ENCODE peak calls at places on chromosomes 4 and X, in ten cellular contexts. C, J, R, X, Y, W, G, O, K and B are unnamed samples.

GRCh38 chr4:18480342-18480741 is 458.8 kb upstream of the LCORL start:
- DNase-seq in O (no peak), G (no peak), C (no peak), W (no peak), Y (no peak), K (no peak), J (no peak), X (no peak), R (no peak), B (no peak)

GRCh38 chr4:8765084-8765483 is 106.6 kb downstream of the HMX1 start:
- DNase-seq in O (no peak), J (no peak), G (no peak), Y (no peak), R (no peak), X (no peak), C (peak), K (no peak), W (no peak), B (peak)

GRCh38 chr4:30718021-30718888 is 1.9 kb upstream of the PCDH7 start:
- DNase-seq in J (peak), O (peak), K (peak), W (peak), G (no peak), C (peak), R (no peak), Y (peak), X (no peak), B (no peak)

GRCh38 chrX:106401965-106402559 is 209.7 kb upstream of the RADX start:
- DNase-seq in J (no peak), G (no peak), K (peak), Y (no peak), C (no peak), X (no peak), W (no peak), R (no peak), O (no peak), B (no peak)

GRCh38 chrX:78839711-78840110 is 92.2 kb downstream of the LPAR4 start:
- DNase-seq in K (no peak), G (no peak), O (no peak), C (no peak), J (no peak), W (no peak), R (no peak), X (no peak), Y (no peak), B (no peak)

GRCh38 chr4:124105212-124105611 is 607.3 kb downstream of the ANKRD50 start:
- DNase-seq in K (no peak), J (no peak), X (no peak), R (no peak), Y (no peak), W (no peak), C (no peak), O (no peak), G (no peak), B (no peak)

GRCh38 chr4:130689182-130689581 is 1593.2 kb downstream of the C4orf33 start:
- DNase-seq in O (no peak), R (no peak), W (no peak), K (no peak), G (no peak), C (no peak), X (no peak), J (no peak), Y (no peak), B (no peak)

GRCh38 chrX:24990585-24990984 is 25.2 kb downstream of the ARX start:
- DNase-seq in C (no peak), R (no peak), G (no peak), X (no peak), O (no peak), W (no peak), Y (no peak), K (no peak), J (no peak), B (no peak)

GRCh38 chr4:98673978-98674377 is 15.6 kb upstream of the TSPAN5 start:
- DNase-seq in R (no peak), C (no peak), Y (no peak), W (peak), O (no peak), G (no peak), K (no peak), J (no peak), X (no peak), B (no peak)

GRCh38 chrX:71626576-71626975 is 8.3 kb upstream of the CXCR3 start:
- DNase-seq in Y (no peak), X (no peak), G (no peak), K (no peak), R (no peak), J (no peak), W (no peak), O (no peak), C (no peak), B (no peak)

GRCh38 chrX:113675278-113675677 is 834.6 kb upstream of the AMOT start:
- DNase-seq in G (no peak), X (no peak), Y (no peak), W (peak), J (no peak), K (no peak), C (no peak), O (no peak), R (no peak), B (no peak)

GRCh38 chrX:33808636-33809035 is 323.5 kb downstream of the FAM47A start:
- DNase-seq in O (no peak), J (no peak), G (no peak), X (no peak), R (no peak), K (no peak), Y (no peak), W (no peak), C (no peak), B (no peak)

GRCh38 chrX:11137543-11138139 is 26.5 kb downstream of the HCCS start:
- DNase-seq in O (no peak), X (no peak), K (no peak), Y (no peak), R (no peak), J (no peak), W (peak), C (no peak), G (peak), B (no peak)

GRCh38 chrX:47578692-47579091 is 3.5 kb upstream of the TIMP1 start:
- DNase-seq in J (no peak), X (no peak), O (no peak), G (no peak), K (no peak), W (no peak), Y (no peak), C (no peak), R (no peak), B (no peak)

GRCh38 chr4:2408401-2408958 is 10.0 kb downstream of the ZFYVE28 start:
- DNase-seq in O (no peak), J (no peak), X (no peak), C (no peak), G (no peak), W (no peak), Y (no peak), R (no peak), K (no peak), B (no peak)

GRCh38 chrX:54198262-54198661 is 15.2 kb upstream of the FAM120C start:
- DNase-seq in K (no peak), J (no peak), Y (no peak), C (no peak), X (no peak), G (no peak), R (no peak), O (no peak), W (no peak), B (no peak)

GRCh38 chrX:140360924-140361323 is 143.9 kb downstream of the SOX3 start:
- DNase-seq in K (no peak), W (no peak), C (no peak), O (no peak), X (no peak), G (no peak), Y (no peak), R (no peak), J (no peak), B (no peak)

GRCh38 chr4:90540536-90540935 is 413.3 kb downstream of the CCSER1 start:
- DNase-seq in W (no peak), O (no peak), K (no peak), C (no peak), X (no peak), J (no peak), G (no peak), Y (no peak), R (no peak), B (no peak)

GRCh38 chr4:8540072-8540471 is 40.1 kb upstream of the GPR78 start:
- DNase-seq in K (no peak), G (no peak), C (no peak), J (no peak), X (peak), Y (no peak), W (no peak), O (no peak), R (no peak), B (no peak)

GRCh38 chr4:75683482-75684155 is 10.4 kb upstream of the G3BP2 start:
- DNase-seq in J (no peak), K (no peak), Y (no peak), G (no peak), W (no peak), C (no peak), O (no peak), R (no peak), X (no peak), B (no peak)

GRCh38 chrX:38127961-38128360 is 92.7 kb downstream of the SRPX start:
- DNase-seq in W (no peak), G (no peak), R (no peak), X (no peak), O (no peak), Y (no peak), K (no peak), C (no peak), J (no peak), B (no peak)

GRCh38 chrX:118823263-118824172 is at the start of gene ZCCHC12:
- DNase-seq in J (peak), W (peak), R (no peak), O (peak), Y (peak), C (no peak), G (peak), K (peak), X (no peak), B (no peak)
- H3K4me3 ChIP-seq in J (peak), W (peak), R (no peak), O (peak), Y (peak), C (peak), G (peak), K (no peak), X (no peak), B (peak)

GRCh38 chrX:130082244-130083106 is 27.8 kb downstream of the ELF4 start:
- DNase-seq in J (no peak), O (no peak), R (peak), X (no peak), K (no peak), G (no peak), Y (peak), C (peak), W (peak), B (no peak)

GRCh38 chrX:130081421-130082045 is 28.8 kb downstream of the ELF4 start:
- DNase-seq in R (no peak), G (no peak), C (no peak), J (no peak), Y (peak), W (no peak), X (no peak), O (no peak), K (no peak), B (no peak)

GRCh38 chrX:130084651-130085237 is 25.6 kb downstream of the ELF4 start:
- DNase-seq in C (no peak), K (no peak), Y (peak), X (peak), W (no peak), R (no peak), O (no peak), G (no peak), J (no peak), B (no peak)

GRCh38 chrX:130083656-130084382 is 26.5 kb downstream of the ELF4 start:
- DNase-seq in R (peak), J (no peak), G (no peak), X (no peak), O (no peak), K (no peak), W (no peak), C (no peak), Y (peak), B (no peak)

DNA sequence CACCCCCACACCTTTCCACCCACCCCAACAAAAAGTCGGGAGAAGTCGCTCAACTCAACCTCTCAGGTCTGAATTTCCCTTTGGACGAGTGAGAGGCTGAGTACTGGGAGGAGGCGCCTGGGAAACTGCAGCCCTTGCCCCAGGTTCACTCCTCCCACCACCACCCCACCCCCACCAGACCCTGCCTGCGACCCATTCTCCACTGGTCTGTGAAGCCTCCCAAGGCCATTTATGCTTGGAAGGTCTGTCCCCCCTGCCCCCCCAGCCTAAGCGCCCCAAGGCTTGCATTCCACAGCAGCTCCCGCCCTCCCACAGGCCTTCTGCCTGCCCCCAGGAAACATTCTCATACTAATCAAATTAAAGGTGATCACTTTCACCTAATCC is 27.2 kb downstream of the ELF4 start:
- DNase-seq in Y (peak), O (no peak), C (no peak), J (no peak), R (no peak), K (no peak), W (no peak), X (no peak), G (no peak), B (no peak)
- H3K4me3 ChIP-seq in Y (no peak), O (no peak), C (no peak), J (no peak), R (peak), K (no peak), W (no peak), X (peak), G (no peak), B (no peak)

DNA sequence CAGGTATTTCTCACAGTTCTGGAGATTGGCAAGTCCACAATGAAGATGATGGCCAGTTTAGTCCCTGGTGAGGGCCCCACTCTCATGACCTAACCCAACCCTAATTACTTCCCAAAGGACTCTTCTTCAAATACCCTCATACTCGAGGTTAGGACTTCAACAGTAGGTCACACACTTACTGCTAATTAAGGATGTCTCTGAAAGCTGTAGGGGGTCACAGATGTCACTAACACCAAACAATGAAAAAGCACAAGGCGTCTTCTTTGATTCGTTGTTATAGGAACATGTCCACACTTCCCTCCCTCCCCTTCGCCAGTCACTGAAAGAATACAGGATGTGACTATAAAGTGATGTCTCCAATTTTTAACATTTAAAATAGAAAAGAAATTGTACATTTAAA is 309.7 kb downstream of the PACRGL start:
- DNase-seq in R (no peak), Y (no peak), X (no peak), O (peak), K (no peak), W (no peak), J (no peak), G (no peak), C (no peak), B (no peak)
- H3K4me3 ChIP-seq in R (no peak), Y (no peak), X (no peak), O (no peak), K (no peak), W (no peak), J (no peak), G (no peak), C (no peak), B (no peak)

GRCh38 chrX:77444075-77444474 is 3.1 kb upstream of the FGF16 start:
- DNase-seq in Y (no peak), C (no peak), O (no peak), J (no peak), K (no peak), R (no peak), W (no peak), X (no peak), G (no peak), B (no peak)

GRCh38 chrX:77447339-77448149 is at the start of gene FGF16:
- DNase-seq in Y (no peak), X (no peak), K (peak), C (no peak), O (no peak), R (no peak), J (no peak), G (no peak), W (peak), B (no peak)

GRCh38 chrX:77448170-77448569 is 981 bp downstream of the FGF16 start:
- DNase-seq in K (no peak), W (no peak), O (no peak), Y (no peak), G (no peak), C (no peak), J (no peak), R (no peak), X (no peak), B (no peak)

GRCh38 chrX:77446029-77446585 is 1.1 kb upstream of the FGF16 start:
- DNase-seq in X (no peak), G (no peak), Y (peak), R (no peak), K (peak), C (no peak), W (peak), O (no peak), J (no peak), B (no peak)

DNA sequence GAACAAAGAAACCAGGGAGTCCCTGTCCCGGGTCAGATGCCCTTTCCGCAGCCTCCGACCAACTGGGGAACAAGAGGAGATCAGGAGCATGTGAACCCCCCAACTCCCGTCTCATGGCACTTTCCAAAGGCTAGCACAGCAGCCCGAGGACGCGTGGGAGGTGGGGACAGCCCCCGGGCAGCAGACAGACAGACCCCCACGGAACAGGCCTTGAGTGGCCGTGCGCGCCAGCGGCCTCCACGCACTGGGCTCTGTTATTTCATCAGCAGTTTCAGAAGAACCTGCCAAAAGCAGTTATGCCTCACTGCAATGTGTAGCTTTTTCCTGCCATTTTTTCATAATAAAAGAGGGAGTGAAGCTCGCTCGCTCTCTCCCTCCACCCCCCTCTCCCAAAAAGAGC is 349 bp upstream of the FGF16 start:
- DNase-seq in Y (no peak), K (peak), G (no peak), C (no peak), O (no peak), J (no peak), R (no peak), X (no peak), W (peak), B (no peak)
- H3K4me3 ChIP-seq in Y (peak), K (no peak), G (no peak), C (peak), O (peak), J (no peak), R (peak), X (no peak), W (peak), B (peak)

GRCh38 chr4:52038109-52038912 is at the start of gene SGCB:
- DNase-seq in C (peak), X (no peak), K (peak), J (peak), O (no peak), W (peak), Y (peak), R (no peak), G (no peak), B (no peak)

GRCh38 chr4:52035190-52035589 is 2.9 kb downstream of the SGCB start:
- DNase-seq in G (no peak), J (no peak), C (no peak), K (no peak), O (no peak), R (no peak), W (no peak), X (no peak), Y (no peak), B (no peak)

GRCh38 chr4:52037730-52038108 is 380 bp downstream of the SGCB start:
- DNase-seq in G (no peak), R (peak), W (peak), C (peak), K (peak), O (no peak), X (no peak), Y (peak), J (peak), B (peak)

GRCh38 chr4:52032005-52032404 is 6.1 kb downstream of the SGCB start:
- DNase-seq in W (no peak), Y (no peak), R (no peak), X (no peak), J (no peak), O (no peak), C (no peak), G (no peak), K (no peak), B (no peak)

GRCh38 chr4:52036875-52037274 is 1.2 kb downstream of the SGCB start:
- DNase-seq in J (no peak), O (no peak), X (no peak), R (no peak), G (no peak), C (no peak), Y (no peak), K (no peak), W (no peak), B (no peak)
- H3K4me3 ChIP-seq in J (peak), O (peak), X (no peak), R (no peak), G (no peak), C (peak), Y (peak), K (no peak), W (peak), B (peak)

GRCh38 chrX:48902135-48902534 is 4.4 kb downstream of the PQBP1 start:
- DNase-seq in G (no peak), C (no peak), Y (no peak), K (no peak), X (no peak), W (no peak), R (no peak), O (no peak), J (no peak), B (peak)
- H3K4me3 ChIP-seq in G (no peak), C (no peak), Y (no peak), K (no peak), X (no peak), W (no peak), R (no peak), O (no peak), J (no peak), B (no peak)

GRCh38 chr4:39029752-39030694 is 2.2 kb downstream of the TMEM156 start:
- DNase-seq in Y (no peak), K (no peak), W (no peak), O (no peak), X (peak), R (no peak), C (no peak), G (no peak), J (no peak), B (no peak)
- H3K4me3 ChIP-seq in Y (no peak), K (no peak), W (no peak), O (no peak), X (peak), R (peak), C (no peak), G (no peak), J (peak), B (no peak)

GRCh38 chr4:113385500-113385899 is 336.0 kb downstream of the ANK2 start:
- DNase-seq in C (no peak), R (no peak), Y (no peak), G (no peak), J (no peak), W (no peak), O (no peak), K (no peak), X (no peak), B (no peak)

GRCh38 chr4:113394108-113394729 is 344.8 kb downstream of the ANK2 start:
- DNase-seq in G (no peak), J (no peak), R (no peak), C (no peak), W (no peak), X (no peak), K (no peak), Y (no peak), O (no peak), B (no peak)

GRCh38 chr4:113389160-113389559 is 339.7 kb downstream of the ANK2 start:
- DNase-seq in R (no peak), K (no peak), X (no peak), C (no peak), O (no peak), G (no peak), W (no peak), J (no peak), Y (no peak), B (no peak)

GRCh38 chr4:113394730-113395530 is 345.5 kb downstream of the ANK2 start:
- DNase-seq in X (peak), R (peak), Y (no peak), O (peak), C (peak), K (peak), G (peak), W (peak), J (peak), B (no peak)

DNA sequence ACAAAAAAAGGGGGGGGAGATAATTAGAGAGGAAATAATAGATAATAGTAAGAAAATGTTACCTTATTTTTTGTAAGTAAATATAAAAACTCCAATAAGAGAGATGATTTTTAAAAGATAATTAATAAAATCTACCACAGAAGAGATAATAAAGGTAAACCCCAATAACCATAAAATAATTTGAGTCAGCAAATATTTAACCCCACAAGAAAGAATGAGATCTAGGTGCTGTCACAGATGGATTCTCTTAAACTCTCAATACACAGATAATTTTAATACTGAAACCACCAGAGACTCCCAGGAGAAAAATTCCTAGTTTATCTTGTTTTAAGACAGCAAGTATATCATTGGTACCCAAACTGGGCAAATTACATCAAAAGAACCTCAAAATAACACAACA is 341.4 kb downstream of the ANK2 start:
- DNase-seq in Y (no peak), C (no peak), W (no peak), O (no peak), X (no peak), K (no peak), G (no peak), R (no peak), J (no peak), B (no peak)
- H3K4me3 ChIP-seq in Y (no peak), C (no peak), W (no peak), O (no peak), X (no peak), K (no peak), G (no peak), R (no peak), J (no peak), B (no peak)